ENCODE peak calls at places on chromosomes 4 and X, in seven cellular contexts. O is cardiac muscle cell, S is IMR-90, A is stomach, P is psoas muscle, E is progenitor cell of endocrine pancreas, F is AG04449. Q is an unnamed sample.

GRCh38 chr4:140497776-140498636 is at the start of gene MGAT4D:
- DNase-seq in P (no peak), S (no peak), A (no peak), O (peak), E (peak), F (no peak), Q (no peak)

GRCh38 chrX:53318766-53319353 is 37.5 kb upstream of the IQSEC2 start:
- DNase-seq in A (no peak), S (no peak), E (no peak), O (no peak), P (no peak), F (no peak), Q (no peak)

GRCh38 chr4:73653695-73654106 is 33.5 kb upstream of the RASSF6 start:
- DNase-seq in F (no peak), P (no peak), S (peak), O (peak), A (peak), E (no peak), Q (peak)

GRCh38 chr4:26859762-26860156 is 882 bp upstream of the STIM2 start:
- DNase-seq in S (no peak), P (no peak), A (no peak), E (no peak), F (no peak), O (no peak), Q (no peak)

GRCh38 chr4:188976644-188977115 is 837.4 kb downstream of the TRIML1 start:
- DNase-seq in S (peak), O (no peak), P (no peak), F (peak), A (no peak), E (no peak), Q (peak)

GRCh38 chr4:8318509-8318908 is 49.0 kb downstream of the HTRA3 start:
- DNase-seq in F (no peak), O (no peak), E (no peak), P (no peak), A (peak), S (no peak), Q (no peak)

GRCh38 chr4:172865531-172866127 is 303.0 kb upstream of the GALNT7 start:
- DNase-seq in O (no peak), S (no peak), A (no peak), P (no peak), F (no peak), E (no peak), Q (no peak)

GRCh38 chr4:20386906-20387305 is 135.2 kb downstream of the SLIT2 start:
- DNase-seq in S (no peak), P (no peak), A (no peak), E (no peak), F (no peak), O (no peak), Q (no peak)

GRCh38 chr4:172356002-172356401 is 542.8 kb downstream of the GALNTL6 start:
- DNase-seq in E (no peak), S (no peak), F (no peak), O (no peak), P (no peak), A (no peak), Q (no peak)

GRCh38 chr4:169024762-169025161 is 14.7 kb upstream of the CBR4 start:
- DNase-seq in A (no peak), P (no peak), E (no peak), F (no peak), O (peak), S (peak), Q (no peak)

GRCh38 chr4:42359686-42360085 is 37.6 kb upstream of the SHISA3 start:
- DNase-seq in S (peak), F (no peak), A (no peak), O (peak), E (no peak), P (no peak), Q (no peak)

GRCh38 chr4:95867919-95868318 is 28.0 kb downstream of the PDHA2 start:
- DNase-seq in S (no peak), E (no peak), O (peak), F (no peak), A (no peak), P (no peak), Q (no peak)

GRCh38 chrX:46257451-46257879 is 287.8 kb downstream of the ZNF674 start:
- DNase-seq in O (no peak), E (no peak), A (no peak), F (no peak), P (no peak), S (no peak), Q (no peak)

GRCh38 chrX:134006484-134007161 is 21.2 kb upstream of the GPC3 start:
- DNase-seq in P (no peak), E (no peak), O (no peak), S (no peak), A (no peak), F (no peak), Q (no peak)

GRCh38 chrX:30283456-30284200 is 25.6 kb downstream of the NR0B1 start:
- DNase-seq in O (peak), E (no peak), P (no peak), F (peak), A (no peak), S (peak), Q (peak)

GRCh38 chrX:102697506-102697905 is 14.7 kb upstream of the GPRASP2 start:
- DNase-seq in S (peak), A (no peak), P (no peak), F (no peak), E (no peak), O (peak), Q (no peak)

GRCh38 chr4:155773196-155773800 is 14.5 kb downstream of the GUCY1B1 start:
- DNase-seq in O (no peak), A (no peak), E (no peak), P (no peak), S (no peak), F (no peak), Q (no peak)

GRCh38 chr4:145937990-145938611 is 522 bp downstream of the ZNF827 start:
- DNase-seq in E (no peak), A (no peak), P (no peak), O (peak), F (no peak), S (peak), Q (no peak)

GRCh38 chrX:39619182-39620009 is 478.4 kb downstream of the BCOR start:
- DNase-seq in F (no peak), E (no peak), O (peak), P (no peak), S (no peak), A (peak), Q (no peak)

GRCh38 chr4:168795346-168795745 is 214.7 kb downstream of the CBR4 start:
- DNase-seq in P (no peak), S (no peak), O (no peak), A (no peak), E (no peak), F (no peak), Q (no peak)

GRCh38 chr4:14695411-14695810 is 306.9 kb upstream of the CPEB2 start:
- DNase-seq in S (no peak), O (no peak), E (no peak), A (no peak), F (no peak), P (no peak), Q (no peak)

GRCh38 chr4:5462896-5463295 is 245.5 kb downstream of the EVC2 start:
- DNase-seq in E (no peak), O (no peak), A (no peak), P (no peak), S (no peak), F (no peak), Q (no peak)

GRCh38 chr4:148573284-148573683 is 131.1 kb upstream of the NR3C2 start:
- DNase-seq in P (no peak), E (no peak), O (no peak), A (no peak), S (no peak), F (no peak), Q (no peak)

GRCh38 chr4:148065069-148065468 is 333.2 kb downstream of the ARHGAP10 start:
- DNase-seq in S (peak), F (peak), O (peak), P (no peak), A (no peak), E (no peak), Q (peak)

GRCh38 chr4:71338846-71339593 is at the start of gene SLC4A4:
- DNase-seq in S (peak), P (no peak), F (no peak), A (no peak), O (peak), E (no peak), Q (no peak)

GRCh38 chr4:153798436-153798835 is 9.6 kb upstream of the SFRP2 start:
- DNase-seq in S (no peak), O (no peak), F (no peak), P (no peak), A (no peak), E (no peak), Q (no peak)

GRCh38 chrX:47091149-47091775 is 13.0 kb downstream of the RGN start:
- DNase-seq in P (no peak), F (no peak), E (no peak), S (peak), A (no peak), O (peak), Q (no peak)

GRCh38 chrX:15738686-15739016 is 581 bp downstream of the CA5B start:
- DNase-seq in P (no peak), A (no peak), E (no peak), S (no peak), O (no peak), F (no peak), Q (no peak)

GRCh38 chrX:103831342-103831802 is 685 bp downstream of the RAB9B start:
- DNase-seq in F (no peak), E (no peak), O (no peak), P (no peak), A (peak), S (no peak), Q (peak)

GRCh38 chr4:24497221-24497620 is 87.1 kb downstream of the DHX15 start:
- DNase-seq in F (no peak), S (no peak), A (no peak), E (no peak), P (no peak), O (no peak), Q (no peak)

GRCh38 chr4:24489870-24490269 is 94.5 kb downstream of the DHX15 start:
- DNase-seq in P (peak), A (no peak), E (no peak), F (no peak), S (no peak), O (peak), Q (no peak)

GRCh38 chr4:24496597-24496996 is 87.8 kb downstream of the DHX15 start:
- DNase-seq in O (no peak), S (no peak), E (no peak), P (no peak), A (no peak), F (no peak), Q (no peak)

DNA sequence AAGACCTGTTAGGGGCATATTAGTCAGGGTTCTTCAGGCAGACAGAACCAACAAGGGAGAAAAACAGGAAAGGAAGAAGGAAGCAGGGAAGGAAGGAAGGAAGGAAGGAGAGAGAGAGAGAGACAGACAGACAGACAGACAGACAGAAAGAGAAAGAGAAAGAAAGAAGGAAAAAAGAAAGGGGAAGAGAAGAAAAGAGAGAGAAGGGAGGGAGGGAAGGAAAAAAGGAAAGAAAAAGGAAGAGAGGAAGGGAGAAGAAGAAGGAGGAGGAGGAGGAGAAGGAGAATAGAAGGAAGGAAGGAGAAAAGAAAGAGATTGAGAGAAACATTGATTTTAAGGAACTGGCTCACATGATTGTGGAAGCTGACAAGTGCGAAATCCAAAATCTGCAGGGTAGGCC is 89.0 kb downstream of the DHX15 start:
- DNase-seq in A (no peak), F (no peak), O (no peak), E (no peak), P (no peak), S (no peak), Q (no peak)
- TF ChIP-seq CTCF in A (no peak), F (no peak), O (no peak), E (no peak), P (no peak), S (no peak), Q (no peak)

GRCh38 chrX:119194631-119195030 is 41.5 kb upstream of the PGRMC1 start:
- DNase-seq in O (peak), A (no peak), S (no peak), E (no peak), F (no peak), P (no peak), Q (no peak)
- TF ChIP-seq CTCF in O (peak), A (no peak), S (no peak), E (peak), F (peak), P (no peak), Q (peak)

DNA sequence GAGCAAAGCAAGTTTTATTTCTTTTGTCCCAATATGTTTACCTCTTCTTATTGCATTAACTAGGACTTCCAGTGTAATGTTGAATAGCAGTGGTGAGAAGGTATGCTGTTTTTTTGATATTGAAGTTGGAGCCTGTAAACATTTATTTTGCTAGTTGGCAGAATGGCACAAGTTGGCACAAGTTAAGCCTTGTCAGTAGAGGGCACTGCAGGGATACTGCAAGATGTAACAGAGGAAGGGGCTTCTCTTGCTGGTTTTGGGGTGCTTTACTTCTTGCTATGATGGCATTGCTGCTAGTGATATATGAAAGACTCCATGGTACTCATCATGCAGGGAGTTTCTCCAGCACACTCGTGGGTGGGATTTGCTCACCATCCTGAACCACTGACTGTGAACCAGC is 327.3 kb upstream of the ARX start:
- DNase-seq in S (no peak), F (no peak), P (no peak), E (no peak), A (no peak), O (no peak), Q (no peak)
- TF ChIP-seq CTCF in S (no peak), F (no peak), P (no peak), E (no peak), A (no peak), O (no peak), Q (no peak)

DNA sequence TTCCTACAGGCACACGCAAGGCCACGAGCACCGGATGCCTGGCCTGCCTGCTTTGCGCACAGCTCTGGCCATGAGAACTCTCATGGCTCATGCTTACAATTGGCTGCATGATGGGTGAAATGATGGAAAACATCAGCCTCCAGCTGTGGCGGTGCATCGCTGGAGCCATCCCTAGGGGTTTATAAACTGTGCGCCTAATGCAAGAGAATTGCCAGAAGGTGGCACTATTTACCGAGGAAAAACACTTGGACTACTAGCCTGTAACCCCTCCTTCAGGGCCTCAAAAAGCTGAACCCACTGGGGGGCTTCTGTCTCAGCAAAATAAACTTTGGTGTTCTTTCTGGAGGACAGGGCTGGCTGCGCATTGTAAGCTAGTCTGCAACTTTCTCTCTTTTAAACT is 51.9 kb downstream of the PHKA2 start:
- DNase-seq in E (no peak), O (peak), S (peak), F (no peak), P (no peak), A (no peak), Q (no peak)
- TF ChIP-seq CTCF in E (peak), O (peak), S (peak), F (no peak), P (peak), A (no peak), Q (peak)

GRCh38 chr4:76305971-76306881 is at the start of gene STBD1:
- DNase-seq in S (peak), A (peak), O (peak), P (peak), E (peak), F (no peak), Q (peak)
- TF ChIP-seq CTCF in S (no peak), A (no peak), O (no peak), P (no peak), E (peak), F (no peak), Q (no peak)

GRCh38 chr4:22439947-22440346 is 75.9 kb downstream of the ADGRA3 start:
- DNase-seq in A (no peak), O (no peak), E (no peak), S (no peak), F (no peak), P (no peak), Q (no peak)

GRCh38 chr4:22435652-22436051 is 80.2 kb downstream of the ADGRA3 start:
- DNase-seq in S (no peak), P (no peak), A (no peak), E (no peak), O (no peak), F (no peak), Q (no peak)

GRCh38 chr4:22430626-22431025 is 85.2 kb downstream of the ADGRA3 start:
- DNase-seq in O (no peak), A (no peak), S (no peak), E (no peak), F (no peak), P (no peak), Q (no peak)

DNA sequence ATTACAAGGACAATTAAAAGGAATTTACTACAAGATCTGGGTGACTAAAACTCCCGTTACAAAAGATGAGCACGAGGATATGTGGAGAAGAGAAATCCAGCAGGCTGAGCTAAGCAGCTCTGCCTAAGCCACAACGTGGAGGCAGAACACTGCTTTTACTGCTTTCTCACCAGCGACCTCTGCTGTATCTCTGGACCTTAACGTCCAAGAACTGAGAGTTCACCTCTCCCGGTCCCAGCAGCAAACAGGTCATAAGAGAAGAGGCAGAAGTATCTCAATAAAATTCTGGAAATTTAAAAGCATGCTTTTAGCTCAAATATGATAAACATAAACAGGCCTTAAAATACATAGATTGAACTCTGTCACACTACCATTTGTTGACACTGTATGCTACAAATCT is 81.0 kb downstream of the ADGRA3 start:
- DNase-seq in O (peak), F (no peak), P (no peak), A (peak), E (no peak), S (peak), Q (no peak)
- TF ChIP-seq CTCF in O (peak), F (peak), P (peak), A (peak), E (peak), S (peak), Q (peak)